ENCODE peak calls at places on chromosomes 4 and X, in four cellular contexts. J, K, S and Q are unnamed samples.

GRCh38 chr4:120709986-120710385 is 212.5 kb downstream of the PRDM5 start:
- DNase-seq in J (peak), K (no peak), S (no peak), Q (no peak)

GRCh38 chr4:185576918-185577591 is 41.7 kb upstream of the PDLIM3 start:
- DNase-seq in J (peak), K (no peak), S (no peak), Q (no peak)

GRCh38 chrX:25548806-25549205 is 533.0 kb upstream of the ARX start:
- DNase-seq in J (no peak), K (no peak), S (no peak), Q (no peak)

GRCh38 chrX:109886122-109886761 is 116.7 kb upstream of the TMEM164 start:
- DNase-seq in J (peak), K (peak), S (no peak), Q (peak)

GRCh38 chr4:10185518-10186227 is 69.1 kb upstream of the WDR1 start:
- DNase-seq in J (no peak), K (no peak), S (no peak), Q (no peak)

GRCh38 chrX:20140410-20140809 is 1.2 kb downstream of the EIF1AX start:
- DNase-seq in J (no peak), K (no peak), S (no peak), Q (no peak)

GRCh38 chrX:23292979-23293651 is 41.5 kb upstream of the PTCHD1 start:
- DNase-seq in J (no peak), K (no peak), S (no peak), Q (no peak)

GRCh38 chr4:108337923-108338322 is 169.2 kb upstream of the LEF1 start:
- DNase-seq in J (no peak), K (no peak), S (no peak), Q (no peak)

GRCh38 chr4:20618729-20619128 is 81.5 kb upstream of the PACRGL start:
- DNase-seq in J (no peak), K (no peak), S (no peak), Q (no peak)

GRCh38 chr4:141587897-141588296 is 48.5 kb upstream of the IL15 start:
- DNase-seq in J (peak), K (no peak), S (no peak), Q (no peak)

GRCh38 chrX:113726898-113727297 is 857.0 kb upstream of the HTR2C start:
- DNase-seq in J (no peak), K (no peak), S (no peak), Q (no peak)

GRCh38 chr4:124279741-124280140 is 432.8 kb downstream of the ANKRD50 start:
- DNase-seq in J (no peak), K (no peak), S (no peak), Q (no peak)

GRCh38 chr4:151555151-151555945 is 146.4 kb downstream of the FHIP1A start:
- DNase-seq in J (no peak), K (no peak), S (no peak), Q (no peak)

GRCh38 chr4:140078366-140078765 is 75.6 kb downstream of the MAML3 start:
- DNase-seq in J (peak), K (no peak), S (no peak), Q (no peak)

GRCh38 chrX:320126-320783 is 1.7 kb upstream of the GTPBP6 start:
- DNase-seq in J (peak), K (peak), S (peak), Q (no peak)

GRCh38 chr4:186144180-186144579 is 39.7 kb downstream of the FAM149A start:
- DNase-seq in J (peak), K (peak), S (no peak), Q (no peak)

GRCh38 chrX:103536071-103536470 is 16.8 kb upstream of the RAB40A start:
- DNase-seq in J (peak), K (no peak), S (no peak), Q (no peak)

GRCh38 chrX:103538728-103539127 is 19.4 kb upstream of the RAB40A start:
- DNase-seq in J (peak), K (no peak), S (no peak), Q (no peak)

GRCh38 chrX:103535206-103535605 is 15.9 kb upstream of the RAB40A start:
- DNase-seq in J (no peak), K (no peak), S (no peak), Q (no peak)

GRCh38 chrX:103537871-103538387 is 18.6 kb upstream of the RAB40A start:
- DNase-seq in J (no peak), K (no peak), S (no peak), Q (no peak)

DNA sequence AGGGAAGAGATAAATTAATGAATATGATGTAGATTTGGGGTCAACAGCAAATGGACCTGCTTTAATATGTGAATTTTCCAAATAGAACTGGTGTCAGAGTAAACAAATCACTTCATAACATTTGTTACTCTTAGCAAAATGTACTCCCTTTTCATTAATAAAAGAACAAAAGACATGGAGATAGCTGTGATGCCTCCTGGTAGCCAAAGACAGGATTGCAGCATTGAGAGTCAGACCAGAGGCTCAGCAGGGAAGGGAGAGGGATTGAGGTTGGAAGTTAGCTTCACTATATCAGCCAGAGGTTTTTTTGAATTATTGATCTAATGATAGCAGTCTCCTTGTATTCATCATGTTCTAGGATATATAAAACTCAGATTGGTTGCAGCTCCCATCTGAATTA is 17.4 kb upstream of the RAB40A start:
- DNase-seq in J (peak), K (no peak), S (no peak), Q (no peak)
- TF ChIP-seq CTCF in J (no peak), K (no peak), S (no peak), Q (no peak)

DNA sequence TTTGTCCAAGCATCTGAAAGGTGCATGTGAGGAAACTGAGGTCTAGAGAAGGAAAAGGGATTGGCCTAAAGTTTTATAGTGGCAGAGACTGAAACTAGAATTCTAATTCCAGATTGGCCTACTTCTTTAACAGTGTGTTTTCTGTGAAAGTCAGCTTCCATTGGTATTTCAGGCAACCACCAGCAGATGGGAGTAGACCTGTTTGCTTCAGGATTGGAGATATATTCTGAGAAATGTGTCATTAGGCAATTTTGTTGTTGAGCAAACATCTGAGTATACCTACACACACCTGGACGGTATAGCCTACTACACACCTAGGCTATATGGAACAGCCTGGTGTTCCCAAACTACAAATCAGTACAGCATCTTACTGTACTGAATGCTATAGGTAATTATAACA is 207.3 kb upstream of the RADX start:
- DNase-seq in J (no peak), K (no peak), S (no peak), Q (no peak)
- TF ChIP-seq CTCF in J (peak), K (peak), S (no peak), Q (no peak)

GRCh38 chr4:84964995-84965557 is 1.4 kb downstream of the WDFY3 start:
- DNase-seq in J (no peak), K (no peak), S (no peak), Q (no peak)

GRCh38 chr4:84967292-84967651 is 782 bp upstream of the WDFY3 start:
- DNase-seq in J (peak), K (no peak), S (no peak), Q (no peak)

GRCh38 chr4:84965558-84966381 is 720 bp downstream of the WDFY3 start:
- DNase-seq in J (peak), K (peak), S (peak), Q (peak)

GRCh38 chr4:84968936-84969335 is 2.4 kb upstream of the WDFY3 start:
- DNase-seq in J (no peak), K (no peak), S (no peak), Q (no peak)

GRCh38 chr4:84966382-84967291 is at the start of gene WDFY3:
- DNase-seq in J (peak), K (peak), S (peak), Q (peak)
- TF ChIP-seq CTCF in J (peak), K (no peak), S (no peak), Q (no peak)

GRCh38 chrX:12950851-12951589 is 23.9 kb upstream of the TMSB4X start:
- DNase-seq in J (peak), K (peak), S (no peak), Q (no peak)
- TF ChIP-seq CTCF in J (peak), K (no peak), S (peak), Q (peak)

GRCh38 chr4:111937368-111937767 is 207.9 kb upstream of the FAM241A start:
- DNase-seq in J (peak), K (no peak), S (no peak), Q (peak)
- TF ChIP-seq CTCF in J (peak), K (no peak), S (no peak), Q (peak)

GRCh38 chrX:30493348-30493747 is 84.2 kb downstream of the TASL start:
- DNase-seq in J (no peak), K (no peak), S (no peak), Q (no peak)

GRCh38 chrX:30488092-30488491 is 89.5 kb downstream of the TASL start:
- DNase-seq in J (peak), K (no peak), S (no peak), Q (peak)

GRCh38 chrX:30483996-30484395 is 93.6 kb downstream of the TASL start:
- DNase-seq in J (no peak), K (no peak), S (no peak), Q (no peak)

GRCh38 chrX:30489323-30489722 is 88.2 kb downstream of the TASL start:
- DNase-seq in J (no peak), K (no peak), S (no peak), Q (no peak)
- TF ChIP-seq CTCF in J (no peak), K (no peak), S (no peak), Q (no peak)

DNA sequence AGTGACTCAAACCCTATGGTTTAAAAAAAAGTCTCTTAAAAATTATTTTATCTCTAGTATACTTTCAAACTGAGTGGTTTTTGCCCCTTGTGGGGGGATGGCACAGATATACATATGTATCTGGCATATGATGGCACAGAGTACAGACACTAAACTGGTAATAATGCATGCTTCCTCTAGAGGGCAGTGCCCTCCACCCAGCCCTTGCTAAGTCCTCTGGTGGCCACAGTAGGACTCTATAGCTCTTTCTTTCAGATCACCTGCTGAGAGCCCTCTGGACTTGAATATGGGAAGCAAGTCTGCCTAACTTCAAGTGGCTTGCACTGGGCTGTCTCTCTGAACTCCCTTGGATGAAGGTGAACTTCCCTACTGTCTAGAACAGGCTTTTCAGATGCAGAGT is 66.3 kb downstream of the TSPAN7 start:
- DNase-seq in J (peak), K (peak), S (no peak), Q (peak)
- TF ChIP-seq CTCF in J (peak), K (peak), S (peak), Q (peak)

GRCh38 chr4:156109943-156110925 is 156.6 kb upstream of the CTSO start:
- DNase-seq in J (peak), K (no peak), S (no peak), Q (no peak)
- TF ChIP-seq CTCF in J (peak), K (no peak), S (no peak), Q (no peak)